ENCODE peak calls at places on chromosomes 12 and 14, in eight cellular contexts. N is lower lobe of right lung, L is GM12878, K is PC-3, P is heart right ventricle, R is left lung, S is right cardiac atrium, W is upper lobe of left lung. Z is an unnamed sample.

GRCh38 chr12:121226399-121226798 is 16.5 kb downstream of the P2RX4 start:
- ATAC-seq in N (no peak), L (no peak), K (no peak), P (no peak), R (no peak), S (no peak), W (no peak), Z (no peak)

GRCh38 chr14:74610199-74610865 is 1.7 kb downstream of the LTBP2 start:
- ATAC-seq in N (no peak), L (no peak), K (no peak), P (no peak), R (no peak), S (no peak), W (no peak), Z (no peak)

GRCh38 chr12:41188841-41189394 is 798 bp downstream of the PDZRN4 start:
- ATAC-seq in N (peak; percentile 9), L (no peak), K (no peak), P (no peak), R (no peak), S (no peak), W (no peak), Z (peak; percentile 40)

GRCh38 chr12:41980390-41980789 is 164.3 kb downstream of the GXYLT1 start:
- ATAC-seq in N (no peak), L (no peak), K (no peak), P (no peak), R (no peak), S (no peak), W (no peak), Z (no peak)

GRCh38 chr12:67579662-67580003 is 68.9 kb upstream of the DYRK2 start:
- ATAC-seq in N (no peak), L (no peak), K (no peak), P (no peak), R (no peak), S (no peak), W (no peak), Z (no peak)

GRCh38 chr14:50395448-50395847 is 1.2 kb downstream of the CDKL1 start:
- ATAC-seq in N (no peak), L (no peak), K (no peak), P (no peak), R (peak; percentile 27), S (no peak), W (no peak), Z (no peak)

GRCh38 chr12:9337656-9338055 is 129.5 kb upstream of the PZP start:
- ATAC-seq in N (no peak), L (no peak), K (no peak), P (no peak), R (no peak), S (no peak), W (no peak), Z (no peak)

GRCh38 chr12:88242161-88242925 is 100.2 kb downstream of the TMTC3 start:
- ATAC-seq in N (no peak), L (peak; percentile 87), K (peak; percentile 81), P (peak; percentile 62), R (peak; percentile 80), S (peak; percentile 64), W (no peak), Z (peak; percentile 88)

GRCh38 chr12:50640321-50640939 is 123.5 kb upstream of the ATF1 start:
- ATAC-seq in N (no peak), L (no peak), K (no peak), P (no peak), R (no peak), S (no peak), W (no peak), Z (no peak)

GRCh38 chr14:100065942-100066574 is 836 bp downstream of the EVL start:
- ATAC-seq in N (peak; percentile 38), L (peak; percentile 61), K (no peak), P (no peak), R (peak; percentile 62), S (peak; percentile 29), W (peak; percentile 35), Z (no peak)

GRCh38 chr12:55624056-55624455 is 12.6 kb upstream of the OR10P1 start:
- ATAC-seq in N (no peak), L (peak; percentile 82), K (no peak), P (no peak), R (no peak), S (no peak), W (no peak), Z (no peak)

GRCh38 chr14:97603201-97603600 is 806.0 kb downstream of the VRK1 start:
- ATAC-seq in N (peak; percentile 51), L (no peak), K (no peak), P (no peak), R (no peak), S (no peak), W (no peak), Z (no peak)

GRCh38 chr14:67763158-67763822 is 53.1 kb downstream of the ZFYVE26 start:
- ATAC-seq in N (peak; percentile 73), L (no peak), K (peak; percentile 76), P (no peak), R (peak; percentile 75), S (no peak), W (peak; percentile 55), Z (no peak)

GRCh38 chr14:105168979-105169507 is 467 bp upstream of the JAG2 start:
- ATAC-seq in N (no peak), L (peak; percentile 42), K (peak; percentile 3), P (peak; percentile 34), R (peak; percentile 17), S (peak; percentile 23), W (no peak), Z (no peak)

GRCh38 chr14:94768141-94768520 is 1.8 kb downstream of the GSC start:
- ATAC-seq in N (no peak), L (no peak), K (no peak), P (no peak), R (no peak), S (no peak), W (no peak), Z (no peak)
- H3K4me3 ChIP-seq in N (peak overlapping the region; percentile 58), L (no peak overlapping the region), K (no peak overlapping the region), P (peak overlapping the region; percentile 62), R (no peak overlapping the region), S (peak overlapping the region; percentile 38), W (peak overlapping the region; percentile 24), Z (peak overlapping the region; percentile 59)

DNA sequence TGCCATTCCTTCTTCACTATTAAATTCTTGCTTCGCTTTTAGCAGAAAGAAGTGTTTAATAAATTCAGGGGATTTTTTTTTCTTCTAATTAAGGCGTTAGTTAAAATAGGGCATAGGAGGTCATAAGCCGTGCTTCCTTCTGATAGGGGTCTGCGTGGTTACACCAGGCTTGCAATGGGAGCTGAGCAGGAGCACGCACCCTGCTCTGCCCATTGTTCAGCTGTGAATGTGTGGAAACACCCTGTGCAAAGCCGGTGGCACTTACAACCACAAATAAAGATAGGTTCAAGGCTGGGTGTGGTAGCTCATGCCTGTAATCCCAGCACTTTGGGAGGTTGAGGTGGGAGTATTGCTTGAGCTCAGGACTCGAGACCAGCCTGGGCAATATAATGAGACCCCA is 162.1 kb downstream of the PRKCH start:
- ATAC-seq in N (no peak), L (no peak), K (no peak), P (no peak), R (no peak), S (peak; percentile 56), W (no peak), Z (no peak)
- H3K4me3 ChIP-seq in N (no peak overlapping the region), L (no peak overlapping the region), K (no peak overlapping the region), P (no peak overlapping the region), R (no peak overlapping the region), S (no peak overlapping the region), W (no peak overlapping the region), Z (no peak overlapping the region)

DNA sequence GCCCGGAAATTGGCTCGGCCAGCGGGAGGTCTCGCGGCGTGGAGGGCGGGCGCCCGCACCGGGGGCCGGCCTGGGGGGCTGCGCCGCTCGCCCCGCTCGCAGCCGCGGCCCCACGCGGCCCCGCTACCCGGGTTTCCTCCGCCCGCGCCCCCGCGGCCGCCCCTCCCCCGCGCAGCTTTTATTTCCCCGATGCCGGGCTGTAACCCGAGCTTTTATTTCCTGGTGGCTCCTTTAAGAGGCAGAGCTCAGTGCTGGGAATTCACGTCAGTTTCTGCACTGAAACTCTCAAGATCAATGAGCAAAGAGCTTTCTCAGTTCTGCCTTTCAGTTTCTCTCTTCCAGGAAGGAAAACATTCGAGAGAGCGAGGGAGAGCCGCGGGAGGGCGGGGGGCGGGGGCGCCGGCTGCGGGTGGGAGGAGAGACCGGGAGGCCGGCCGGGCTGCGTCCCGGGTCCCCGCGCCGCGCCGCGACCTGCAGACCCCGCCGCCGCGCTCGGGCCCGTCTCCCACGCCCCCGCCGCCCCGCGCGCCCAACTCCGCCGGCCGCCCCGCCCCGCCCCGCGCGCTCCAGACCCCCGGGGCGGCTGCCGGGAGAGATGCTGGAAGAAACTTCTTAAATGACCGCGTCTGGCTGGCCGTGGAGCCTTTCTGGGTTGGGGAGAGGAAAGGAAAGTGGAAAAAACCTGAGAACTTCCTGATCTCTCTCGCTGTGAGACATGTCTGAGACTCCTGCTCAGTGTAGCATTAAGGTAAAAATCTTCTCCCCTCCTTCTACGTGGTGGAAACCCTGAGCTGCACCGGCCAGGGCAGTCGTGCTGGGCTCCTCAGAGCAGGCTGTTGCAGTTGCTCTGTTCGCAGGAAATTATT is at the start of gene ETV6:
- ATAC-seq in N (peak; percentile 72), L (peak; percentile 4), K (peak; percentile 60), P (peak; percentile 45), R (peak; percentile 40), S (peak; percentile 53), W (peak; percentile 72), Z (peak; percentile 82)
- H3K4me3 ChIP-seq in N (peak within 1 kb of the TSS; percentile 82), L (peak within 1 kb of the TSS; percentile 85), K (peak within 1 kb of the TSS; percentile 95), P (peak within 1 kb of the TSS; percentile 90), R (peak within 1 kb of the TSS; percentile 60), S (peak within 1 kb of the TSS; percentile 100), W (peak within 1 kb of the TSS; percentile 64), Z (peak within 1 kb of the TSS; percentile 99)

DNA sequence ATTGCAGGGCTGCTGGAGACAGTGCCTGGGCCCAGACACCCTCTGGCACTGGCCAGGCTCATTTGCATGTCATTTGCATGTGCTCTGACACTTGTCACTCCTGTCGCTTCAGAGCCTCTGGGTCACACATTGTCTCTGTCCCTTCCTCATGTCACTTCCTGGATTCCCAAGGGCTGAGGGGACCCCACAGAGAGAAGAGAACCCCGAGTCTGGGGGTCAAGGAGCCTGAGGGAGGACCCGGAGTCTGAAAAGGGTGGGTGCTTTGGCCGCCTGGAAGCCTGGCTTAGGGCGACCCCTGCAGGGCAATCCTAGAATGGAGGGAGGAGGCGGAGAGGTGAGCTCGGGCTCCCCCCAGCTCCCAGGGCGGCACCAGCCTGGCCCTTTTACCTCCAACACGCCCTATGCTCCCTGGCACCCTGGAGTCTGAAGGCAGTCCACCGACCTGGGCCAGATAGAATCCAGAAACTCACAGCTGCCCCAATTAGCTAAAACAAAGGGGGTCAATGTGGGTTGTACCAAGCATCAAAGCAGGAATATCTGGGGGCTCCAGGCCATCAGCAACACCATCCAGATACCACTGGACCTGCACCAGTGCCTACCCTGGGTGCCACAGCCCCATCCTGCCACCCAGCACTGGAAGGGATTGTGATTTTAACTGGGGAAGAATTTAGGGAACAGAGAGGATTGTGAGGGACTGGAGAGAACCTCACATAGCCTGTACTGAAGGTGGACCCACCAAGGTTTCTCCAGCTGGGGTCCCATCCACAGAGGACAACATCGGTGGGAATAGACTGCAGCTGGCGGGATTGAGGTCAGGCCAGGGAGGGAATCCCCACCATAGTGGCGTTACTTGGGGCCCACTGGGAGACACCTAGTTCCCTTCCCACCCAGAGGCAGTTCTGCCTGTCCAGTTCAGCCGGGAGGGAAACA is 21.8 kb upstream of the KRT78 start:
- ATAC-seq in N (peak; percentile 65), L (peak; percentile 91), K (peak; percentile 17), P (peak; percentile 41), R (peak; percentile 69), S (peak; percentile 22), W (peak; percentile 58), Z (no peak)
- H3K4me3 ChIP-seq in N (no peak overlapping the region), L (no peak overlapping the region), K (peak overlapping the region; percentile 8), P (no peak overlapping the region), R (no peak overlapping the region), S (no peak overlapping the region), W (no peak overlapping the region), Z (no peak overlapping the region)

Z was measured in gastroesophageal sphincter.